ENCODE peak calls at places on chromosomes 12 and 14, in four cellular contexts. One of them, this sample, is unnamed.

GRCh38 chr12:108832208-108832607 is 25.2 kb downstream of the SSH1 start:
- DNase-seq in CD8-positive, alpha-beta memory T cell: no peak
- DNase-seq in heart right ventricle: no peak
- DNase-seq in cardiac muscle cell: no peak
- DNase-seq in this sample: no peak

GRCh38 chr12:80107221-80107620 is 7.9 kb downstream of the OTOGL start:
- DNase-seq in CD8-positive, alpha-beta memory T cell: no peak
- DNase-seq in cardiac muscle cell: no peak
- DNase-seq in heart right ventricle: no peak
- DNase-seq in this sample: no peak

GRCh38 chr12:52337054-52337453 is 15.9 kb upstream of the KRT83 start:
- DNase-seq in heart right ventricle: no peak
- DNase-seq in cardiac muscle cell: no peak
- DNase-seq in CD8-positive, alpha-beta memory T cell: no peak
- DNase-seq in this sample: no peak

GRCh38 chr12:116384629-116385485 is 107.4 kb upstream of the MED13L start:
- DNase-seq in cardiac muscle cell: no peak
- DNase-seq in CD8-positive, alpha-beta memory T cell: no peak
- DNase-seq in heart right ventricle: no peak
- DNase-seq in this sample: peak; percentile 22

GRCh38 chr14:45089813-45090212 is 5.9 kb downstream of the PRPF39 start:
- DNase-seq in heart right ventricle: no peak
- DNase-seq in CD8-positive, alpha-beta memory T cell: no peak
- DNase-seq in cardiac muscle cell: no peak
- DNase-seq in this sample: no peak

GRCh38 chr12:61870658-61871559 is 389.3 kb upstream of the USP15 start:
- DNase-seq in CD8-positive, alpha-beta memory T cell: no peak
- DNase-seq in cardiac muscle cell: no peak
- DNase-seq in heart right ventricle: no peak
- DNase-seq in this sample: no peak

GRCh38 chr14:67941456-67942018 is 122.0 kb downstream of the RAD51B start:
- DNase-seq in heart right ventricle: peak; percentile 8
- DNase-seq in cardiac muscle cell: peak; percentile 9
- DNase-seq in CD8-positive, alpha-beta memory T cell: no peak
- DNase-seq in this sample: no peak

GRCh38 chr12:69516950-69517349 is 46.8 kb downstream of the FRS2 start:
- DNase-seq in cardiac muscle cell: no peak
- DNase-seq in heart right ventricle: no peak
- DNase-seq in CD8-positive, alpha-beta memory T cell: no peak
- DNase-seq in this sample: no peak

GRCh38 chr12:130334937-130335336 is 2.8 kb upstream of the PIWIL1 start:
- DNase-seq in CD8-positive, alpha-beta memory T cell: no peak
- DNase-seq in cardiac muscle cell: no peak
- DNase-seq in heart right ventricle: no peak
- DNase-seq in this sample: no peak

GRCh38 chr12:81412940-81413339 is 335.1 kb downstream of the ACSS3 start:
- DNase-seq in CD8-positive, alpha-beta memory T cell: no peak
- DNase-seq in cardiac muscle cell: no peak
- DNase-seq in heart right ventricle: no peak
- DNase-seq in this sample: no peak

GRCh38 chr12:81417056-81417455 is 339.2 kb downstream of the ACSS3 start:
- DNase-seq in cardiac muscle cell: no peak
- DNase-seq in heart right ventricle: no peak
- DNase-seq in CD8-positive, alpha-beta memory T cell: no peak
- DNase-seq in this sample: no peak

GRCh38 chr12:81416571-81416970 is 338.7 kb downstream of the ACSS3 start:
- DNase-seq in CD8-positive, alpha-beta memory T cell: no peak
- DNase-seq in heart right ventricle: no peak
- DNase-seq in cardiac muscle cell: no peak
- DNase-seq in this sample: no peak
- H3K27ac ChIP-seq in CD8-positive, alpha-beta memory T cell: no peak overlapping the region
- H3K27ac ChIP-seq in heart right ventricle: no peak overlapping the region
- H3K27ac ChIP-seq in cardiac muscle cell: no peak overlapping the region
- H3K27ac ChIP-seq in this sample: no peak overlapping the region

GRCh38 chr12:57418255-57418654 is 12.6 kb downstream of the R3HDM2 start:
- DNase-seq in heart right ventricle: no peak
- DNase-seq in CD8-positive, alpha-beta memory T cell: no peak
- DNase-seq in cardiac muscle cell: no peak
- DNase-seq in this sample: no peak
- H3K36me3 ChIP-seq in heart right ventricle: peaks cover 14% of the 10 kb centered on the region
- H3K36me3 ChIP-seq in CD8-positive, alpha-beta memory T cell: peaks cover 11% of the 10 kb centered on the region
- H3K36me3 ChIP-seq in cardiac muscle cell: no peaks in the 10 kb centered on the region
- H3K36me3 ChIP-seq in this sample: peaks cover 7% of the 10 kb centered on the region

GRCh38 chr12:104305349-104305748 is 1.8 kb downstream of the EID3 start:
- DNase-seq in CD8-positive, alpha-beta memory T cell: no peak
- DNase-seq in cardiac muscle cell: no peak
- DNase-seq in heart right ventricle: no peak
- DNase-seq in this sample: no peak
- H3K4me3 ChIP-seq in CD8-positive, alpha-beta memory T cell: no peak overlapping the region
- H3K4me3 ChIP-seq in cardiac muscle cell: no peak overlapping the region
- H3K4me3 ChIP-seq in heart right ventricle: no peak overlapping the region
- H3K4me3 ChIP-seq in this sample: no peak overlapping the region

GRCh38 chr12:104740668-104741067 is 217.4 kb downstream of the SLC41A2 start:
- DNase-seq in CD8-positive, alpha-beta memory T cell: no peak
- DNase-seq in cardiac muscle cell: no peak
- DNase-seq in heart right ventricle: no peak
- DNase-seq in this sample: no peak

GRCh38 chr12:104742551-104742961 is 215.5 kb downstream of the SLC41A2 start:
- DNase-seq in cardiac muscle cell: no peak
- DNase-seq in CD8-positive, alpha-beta memory T cell: no peak
- DNase-seq in heart right ventricle: peak; percentile 41
- DNase-seq in this sample: no peak

GRCh38 chr12:104738841-104739642 is 219.0 kb downstream of the SLC41A2 start:
- DNase-seq in cardiac muscle cell: no peak
- DNase-seq in CD8-positive, alpha-beta memory T cell: no peak
- DNase-seq in heart right ventricle: no peak
- DNase-seq in this sample: no peak

GRCh38 chr12:104741497-104742367 is 216.4 kb downstream of the SLC41A2 start:
- DNase-seq in cardiac muscle cell: no peak
- DNase-seq in heart right ventricle: no peak
- DNase-seq in CD8-positive, alpha-beta memory T cell: no peak
- DNase-seq in this sample: no peak

DNA sequence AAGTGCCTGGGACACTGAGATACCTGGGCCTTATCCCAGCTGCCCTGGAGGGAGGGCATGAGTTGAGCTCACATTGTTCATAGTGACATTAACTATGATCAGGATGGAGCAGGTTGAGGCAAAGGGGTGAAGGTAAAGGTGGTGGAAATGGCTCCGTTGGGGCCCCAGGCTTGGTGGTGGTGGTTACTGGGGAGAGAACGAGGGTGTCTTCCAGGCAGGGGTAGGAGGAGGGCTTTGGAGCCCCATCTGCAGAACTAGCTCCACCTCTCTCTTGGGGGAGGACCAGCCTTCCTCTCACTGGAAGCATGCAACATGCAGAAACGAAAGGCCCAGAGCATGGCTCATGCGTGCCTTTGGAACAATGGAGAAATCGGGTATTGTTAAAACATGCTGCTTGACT is 217.0 kb downstream of the SLC41A2 start:
- DNase-seq in heart right ventricle: no peak
- DNase-seq in CD8-positive, alpha-beta memory T cell: no peak
- DNase-seq in cardiac muscle cell: no peak
- DNase-seq in this sample: no peak
- H3K27ac ChIP-seq in heart right ventricle: peak overlapping the region; percentile 10
- H3K27ac ChIP-seq in CD8-positive, alpha-beta memory T cell: no peak overlapping the region
- H3K27ac ChIP-seq in cardiac muscle cell: no peak overlapping the region
- H3K27ac ChIP-seq in this sample: no peak overlapping the region

DNA sequence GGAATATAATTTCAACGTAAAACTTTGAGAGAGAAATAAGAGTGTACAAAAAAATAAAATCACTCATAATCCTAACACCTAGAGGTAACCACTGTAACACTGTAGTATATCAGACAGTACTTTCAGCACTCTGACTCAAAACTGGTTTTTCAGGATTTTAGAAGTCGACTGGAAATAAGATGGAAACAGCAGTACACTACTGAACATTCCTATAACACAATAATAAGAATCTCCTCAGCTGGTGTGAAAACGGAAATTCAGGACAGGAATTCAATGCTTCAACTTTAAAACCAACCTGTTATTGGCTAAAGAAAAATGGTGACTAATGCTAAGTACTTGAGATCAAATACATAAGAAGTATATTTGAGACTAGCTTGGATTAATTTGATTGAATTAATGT is 12.3 kb upstream of the PITPNM2 start:
- DNase-seq in CD8-positive, alpha-beta memory T cell: no peak
- DNase-seq in cardiac muscle cell: no peak
- DNase-seq in heart right ventricle: no peak
- DNase-seq in this sample: no peak
- H3K36me3 ChIP-seq in CD8-positive, alpha-beta memory T cell: peaks cover 42% of the 10 kb centered on the region
- H3K36me3 ChIP-seq in cardiac muscle cell: peaks cover 62% of the 10 kb centered on the region
- H3K36me3 ChIP-seq in heart right ventricle: peaks cover 77% of the 10 kb centered on the region
- H3K36me3 ChIP-seq in this sample: peaks cover 72% of the 10 kb centered on the region

DNA sequence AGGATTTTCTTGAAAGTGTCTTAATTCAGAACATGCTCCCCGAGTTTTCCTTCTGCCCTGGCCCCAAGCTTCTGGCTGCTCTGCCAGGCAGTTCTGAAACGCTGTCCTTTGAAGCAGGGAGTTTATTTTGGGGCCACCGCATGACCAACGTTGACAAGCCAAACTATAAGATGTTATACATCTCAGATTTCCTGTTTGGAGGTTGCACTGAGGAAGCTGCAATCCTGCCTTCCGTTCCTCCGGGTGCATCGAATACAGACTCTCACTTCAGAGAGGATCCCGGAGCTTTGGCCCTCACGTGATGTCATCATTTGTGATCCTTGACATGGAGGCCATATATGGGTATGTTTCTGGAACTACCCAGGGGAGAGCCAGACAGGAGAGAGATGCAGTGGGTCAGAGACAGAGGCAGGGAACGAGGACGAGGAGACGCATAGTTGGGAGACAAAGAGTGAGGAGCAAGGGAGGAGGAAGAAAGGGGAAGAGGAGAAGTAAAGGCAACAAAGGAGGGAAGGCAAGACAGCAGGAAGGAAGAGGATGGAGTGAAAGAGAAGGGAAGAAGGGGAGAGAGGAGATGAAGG is at the start of gene ASB2:
- DNase-seq in cardiac muscle cell: peak; percentile 74
- DNase-seq in CD8-positive, alpha-beta memory T cell: no peak
- DNase-seq in heart right ventricle: peak; percentile 66
- DNase-seq in this sample: no peak
- H3K4me3 ChIP-seq in cardiac muscle cell: peak within 1 kb of the TSS; percentile 0
- H3K4me3 ChIP-seq in CD8-positive, alpha-beta memory T cell: peak within 1 kb of the TSS; percentile 19
- H3K4me3 ChIP-seq in heart right ventricle: peak within 1 kb of the TSS; percentile 25
- H3K4me3 ChIP-seq in this sample: no peak within 1 kb of the TSS

GRCh38 chr14:54658836-54659235 is 91.9 kb downstream of the SAMD4A start:
- DNase-seq in cardiac muscle cell: no peak
- DNase-seq in CD8-positive, alpha-beta memory T cell: no peak
- DNase-seq in heart right ventricle: no peak
- DNase-seq in this sample: no peak
- H3K27ac ChIP-seq in cardiac muscle cell: no peak overlapping the region
- H3K27ac ChIP-seq in CD8-positive, alpha-beta memory T cell: no peak overlapping the region
- H3K27ac ChIP-seq in heart right ventricle: no peak overlapping the region
- H3K27ac ChIP-seq in this sample: no peak overlapping the region

GRCh38 chr14:96830946-96831345 is 33.8 kb downstream of the VRK1 start:
- DNase-seq in CD8-positive, alpha-beta memory T cell: no peak
- DNase-seq in cardiac muscle cell: no peak
- DNase-seq in heart right ventricle: no peak
- DNase-seq in this sample: no peak

GRCh38 chr14:96827310-96827709 is 30.1 kb downstream of the VRK1 start:
- DNase-seq in cardiac muscle cell: no peak
- DNase-seq in heart right ventricle: no peak
- DNase-seq in CD8-positive, alpha-beta memory T cell: no peak
- DNase-seq in this sample: peak; percentile 36

GRCh38 chr14:96832351-96832750 is 35.2 kb downstream of the VRK1 start:
- DNase-seq in heart right ventricle: no peak
- DNase-seq in cardiac muscle cell: no peak
- DNase-seq in CD8-positive, alpha-beta memory T cell: no peak
- DNase-seq in this sample: no peak

GRCh38 chr14:96824283-96824682 is 27.1 kb downstream of the VRK1 start:
- DNase-seq in heart right ventricle: no peak
- DNase-seq in CD8-positive, alpha-beta memory T cell: no peak
- DNase-seq in cardiac muscle cell: no peak
- DNase-seq in this sample: no peak

GRCh38 chr14:96829791-96830190 is 32.6 kb downstream of the VRK1 start:
- DNase-seq in heart right ventricle: no peak
- DNase-seq in CD8-positive, alpha-beta memory T cell: no peak
- DNase-seq in cardiac muscle cell: no peak
- DNase-seq in this sample: no peak
- H3K36me3 ChIP-seq in heart right ventricle: no peaks in the 10 kb centered on the region
- H3K36me3 ChIP-seq in CD8-positive, alpha-beta memory T cell: no peaks in the 10 kb centered on the region
- H3K36me3 ChIP-seq in cardiac muscle cell: no peaks in the 10 kb centered on the region
- H3K36me3 ChIP-seq in this sample: no peaks in the 10 kb centered on the region